ENCODE peak calls at places on chromosomes 2 and 18, in eight cellular contexts. R, Y, X, T, M, O, E and A are unnamed samples.

GRCh38 chr2:66576381-66577330 is 141.7 kb downstream of the MEIS1 start:
- DNase-seq in R (peak), T (peak), M (no peak), E (no peak), X (peak), Y (no peak), O (peak), A (peak)

GRCh38 chr2:216535454-216535995 is 36.9 kb downstream of the RPL37A start:
- DNase-seq in X (peak), M (no peak), T (peak), E (no peak), O (no peak), Y (peak), R (peak), A (peak)

GRCh38 chr18:61785588-61785987 is 107.2 kb downstream of the RNF152 start:
- DNase-seq in Y (no peak), M (no peak), O (no peak), T (no peak), E (no peak), X (no peak), R (no peak), A (no peak)

GRCh38 chr2:123840614-123841013 is 184.5 kb upstream of the CNTNAP5 start:
- DNase-seq in T (no peak), M (no peak), R (no peak), O (no peak), X (no peak), E (no peak), Y (no peak), A (no peak)

GRCh38 chr2:191148766-191149165 is 2.0 kb downstream of the STAT4 start:
- DNase-seq in T (no peak), Y (no peak), X (no peak), M (no peak), R (no peak), E (no peak), O (no peak), A (no peak)

GRCh38 chr18:35491689-35492077 is 6.1 kb downstream of the INO80C start:
- DNase-seq in X (no peak), T (peak), M (no peak), Y (no peak), E (no peak), R (no peak), O (peak), A (no peak)

GRCh38 chr2:149278146-149278878 is 52.1 kb upstream of the LYPD6 start:
- DNase-seq in T (no peak), E (no peak), M (no peak), R (peak), X (peak), O (no peak), Y (no peak), A (no peak)

GRCh38 chr2:98093146-98093545 is 6.2 kb downstream of the VWA3B start:
- DNase-seq in X (no peak), O (no peak), T (no peak), M (no peak), R (no peak), Y (no peak), E (no peak), A (no peak)

GRCh38 chr2:240519396-240520142 is 38.2 kb downstream of the ANKMY1 start:
- DNase-seq in M (no peak), O (peak), E (no peak), X (peak), Y (no peak), R (peak), T (no peak), A (no peak)

GRCh38 chr2:7767902-7768301 is 850.7 kb downstream of the RNF144A start:
- DNase-seq in E (no peak), Y (no peak), R (no peak), M (no peak), X (no peak), T (no peak), O (no peak), A (no peak)

GRCh38 chr2:86790828-86791561 is at the start of gene CD8A:
- DNase-seq in Y (no peak), E (no peak), O (peak), X (peak), T (no peak), R (peak), M (no peak), A (peak)
- TF ChIP-seq EZH2 in Y (no peak), E (peak), O (peak), X (peak), T (peak), R (peak), M (no peak), A (no peak)

DNA sequence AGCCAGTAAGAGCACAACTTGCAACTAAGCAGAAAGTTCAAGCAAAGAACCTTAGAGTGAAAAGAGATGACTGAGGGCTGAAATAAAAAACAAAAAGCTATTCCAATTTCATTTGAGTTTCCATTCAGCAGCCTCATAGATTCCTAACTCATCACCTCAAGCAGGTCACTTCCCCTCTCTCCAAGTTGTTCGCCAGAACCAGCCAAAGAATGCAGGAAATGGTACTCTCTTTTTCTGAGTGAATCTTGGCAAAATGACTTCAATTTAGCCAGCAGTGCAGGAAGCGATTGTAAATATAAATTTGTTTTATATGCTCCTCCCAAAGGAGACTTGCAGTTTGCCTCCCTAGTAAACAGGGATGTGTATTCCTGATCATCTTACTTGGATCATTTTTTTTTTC is 213.3 kb downstream of the SETBP1 start:
- DNase-seq in O (no peak), T (no peak), X (no peak), Y (no peak), E (no peak), M (no peak), R (no peak), A (no peak)
- TF ChIP-seq EZH2 in O (no peak), T (no peak), X (no peak), Y (no peak), E (no peak), M (no peak), R (no peak), A (no peak)

DNA sequence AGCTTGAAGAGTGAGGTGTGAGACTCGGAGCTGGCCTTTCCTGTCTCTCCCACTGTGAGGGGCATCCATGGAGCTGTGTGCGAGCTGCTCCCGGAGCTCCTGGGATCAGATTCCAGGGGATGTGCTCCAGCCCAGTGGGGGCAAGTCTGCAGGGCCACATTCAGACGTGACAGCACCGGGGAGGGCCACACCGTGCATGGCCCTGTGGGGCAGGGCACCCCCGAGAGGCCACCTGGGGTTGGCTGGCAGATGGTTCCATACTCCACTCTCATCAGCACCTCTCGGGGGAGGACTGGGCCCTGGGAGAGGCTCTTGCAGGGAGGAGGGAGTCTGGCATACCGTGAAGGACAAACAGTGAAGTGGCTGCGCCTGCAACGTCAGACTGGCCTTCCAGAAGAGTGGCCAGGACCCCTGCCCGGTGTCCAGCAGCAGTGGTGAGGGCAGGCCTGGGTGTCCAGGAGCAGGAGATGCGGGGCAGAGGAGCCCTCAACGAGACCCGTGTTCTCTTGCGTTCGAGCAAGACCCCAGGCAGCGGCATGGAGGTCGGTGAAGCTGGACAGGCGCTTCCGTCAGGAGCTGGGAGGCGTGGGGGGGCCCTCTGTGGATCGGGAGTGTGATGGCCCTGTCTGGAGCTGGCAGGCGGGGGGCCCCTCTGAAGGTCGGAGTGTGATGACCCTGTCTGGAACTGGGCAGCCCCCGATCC is 84.3 kb downstream of the ASB1 start:
- DNase-seq in X (no peak), T (no peak), E (no peak), M (no peak), Y (no peak), O (no peak), R (no peak), A (no peak)
- TF ChIP-seq EZH2 in X (no peak), T (no peak), E (no peak), M (no peak), Y (no peak), O (no peak), R (no peak), A (no peak)

GRCh38 chr2:96507957-96508520 is 2.9 kb upstream of the NEURL3 start:
- DNase-seq in O (peak), M (peak), T (peak), X (peak), E (no peak), Y (peak), R (peak), A (peak)

GRCh38 chr2:96508521-96509113 is 3.5 kb upstream of the NEURL3 start:
- DNase-seq in R (no peak), O (no peak), T (no peak), E (no peak), X (no peak), M (no peak), Y (no peak), A (no peak)

GRCh38 chr2:96510931-96511595 is 5.9 kb upstream of the NEURL3 start:
- DNase-seq in M (no peak), E (no peak), Y (no peak), X (no peak), R (no peak), T (no peak), O (no peak), A (no peak)

GRCh38 chr2:96509847-96510230 is 4.7 kb upstream of the NEURL3 start:
- DNase-seq in O (no peak), E (no peak), Y (no peak), M (no peak), R (no peak), T (no peak), X (no peak), A (no peak)

GRCh38 chr2:96509114-96509846 is 4.1 kb upstream of the NEURL3 start:
- DNase-seq in E (no peak), R (peak), Y (peak), M (peak), X (peak), O (peak), T (peak), A (peak)
- TF ChIP-seq EZH2 in E (no peak), R (no peak), Y (no peak), M (no peak), X (no peak), O (no peak), T (no peak), A (no peak)